ENCODE peak calls at places on chromosomes 6 and 20, in seven cellular contexts. M, L, X, K, B, W and A are unnamed samples.

GRCh38 chr6:20403766-20404640 is 2.3 kb downstream of the E2F3 start:
- DNase-seq in M (no peak), L (peak), X (peak), K (no peak), B (peak), W (peak), A (peak)

GRCh38 chr6:37822851-37823682 is 3.5 kb downstream of the ZFAND3 start:
- DNase-seq in M (peak), L (no peak), X (peak), K (no peak), B (no peak), W (no peak), A (peak)

GRCh38 chr20:1810926-1811620 is 84.1 kb upstream of the SIRPA start:
- DNase-seq in M (no peak), L (no peak), X (peak), K (no peak), B (no peak), W (no peak), A (no peak)

GRCh38 chr6:113873043-113873667 is 16.0 kb downstream of the MARCKS start:
- DNase-seq in M (peak), L (no peak), X (no peak), K (no peak), B (peak), W (no peak), A (no peak)

GRCh38 chr6:63597142-63598000 is 25.1 kb downstream of the LOC128125822 start:
- DNase-seq in M (no peak), L (no peak), X (peak), K (no peak), B (no peak), W (no peak), A (no peak)

GRCh38 chr20:18019068-18019467 is 38.6 kb downstream of the OVOL2 start:
- DNase-seq in M (no peak), L (peak), X (no peak), K (no peak), B (no peak), W (no peak), A (no peak)

GRCh38 chr6:99424022-99424421 is 1.1 kb downstream of the PNISR start:
- DNase-seq in M (no peak), L (no peak), X (no peak), K (no peak), B (no peak), W (no peak), A (no peak)

GRCh38 chr6:130575971-130576370 is 210.2 kb downstream of the TMEM200A start:
- DNase-seq in M (no peak), L (no peak), X (no peak), K (no peak), B (no peak), W (no peak), A (no peak)

GRCh38 chr6:132020138-132020551 is 69.0 kb upstream of the CCN2 start:
- DNase-seq in M (peak), L (no peak), X (peak), K (no peak), B (no peak), W (no peak), A (no peak)

GRCh38 chr20:53575481-53576194 is 18.0 kb downstream of the ZNF217 start:
- DNase-seq in M (no peak), L (no peak), X (no peak), K (no peak), B (no peak), W (no peak), A (no peak)

GRCh38 chr6:81859884-81860283 is 107.4 kb upstream of the TENT5A start:
- DNase-seq in M (peak), L (no peak), X (peak), K (no peak), B (no peak), W (no peak), A (no peak)

GRCh38 chr6:89257781-89258180 is 40.6 kb upstream of the GABRR1 start:
- DNase-seq in M (no peak), L (no peak), X (no peak), K (no peak), B (no peak), W (no peak), A (no peak)

GRCh38 chr6:43722920-43723565 is 35.5 kb upstream of the MRPS18A start:
- DNase-seq in M (no peak), L (no peak), X (no peak), K (no peak), B (no peak), W (no peak), A (no peak)

GRCh38 chr6:34223381-34223963 is 13.2 kb upstream of the HMGA1 start:
- DNase-seq in M (peak), L (no peak), X (no peak), K (no peak), B (peak), W (no peak), A (no peak)

GRCh38 chr6:71209206-71209605 is 79.4 kb upstream of the OGFRL1 start:
- DNase-seq in M (no peak), L (no peak), X (no peak), K (no peak), B (no peak), W (no peak), A (no peak)

GRCh38 chr20:3614509-3614908 is 48.7 kb downstream of the GFRA4 start:
- DNase-seq in M (no peak), L (no peak), X (no peak), K (no peak), B (no peak), W (no peak), A (no peak)

GRCh38 chr6:26232306-26232949 is 132.6 kb upstream of the BTN3A2 start:
- DNase-seq in M (no peak), L (no peak), X (no peak), K (no peak), B (no peak), W (no peak), A (no peak)

GRCh38 chr6:15626878-15627683 is 35.7 kb downstream of the DTNBP1 start:
- DNase-seq in M (no peak), L (no peak), X (peak), K (no peak), B (no peak), W (no peak), A (no peak)

GRCh38 chr20:16761305-16761829 is 13.2 kb downstream of the OTOR start:
- DNase-seq in M (no peak), L (peak), X (peak), K (peak), B (peak), W (peak), A (peak)

GRCh38 chr6:150201791-150202329 is 59.0 kb downstream of the PPP1R14C start:
- DNase-seq in M (no peak), L (no peak), X (no peak), K (peak), B (no peak), W (no peak), A (no peak)

GRCh38 chr6:149060985-149061760 is 256.3 kb upstream of the TAB2 start:
- DNase-seq in M (no peak), L (peak), X (peak), K (no peak), B (no peak), W (peak), A (no peak)

GRCh38 chr6:144478487-144478886 is 193.4 kb downstream of the UTRN start:
- DNase-seq in M (peak), L (no peak), X (no peak), K (no peak), B (no peak), W (no peak), A (no peak)

GRCh38 chr6:63509652-63510352 is 62.5 kb upstream of the LOC128125822 start:
- DNase-seq in M (peak), L (peak), X (peak), K (no peak), B (no peak), W (no peak), A (no peak)

GRCh38 chr6:105595829-105596228 is 192.9 kb upstream of the PREP start:
- DNase-seq in M (no peak), L (no peak), X (no peak), K (no peak), B (no peak), W (no peak), A (no peak)

GRCh38 chr6:151629791-151630190 is 136.0 kb downstream of the CCDC170 start:
- DNase-seq in M (no peak), L (no peak), X (no peak), K (no peak), B (no peak), W (no peak), A (no peak)

GRCh38 chr6:127342296-127342945 is 988 bp downstream of the ECHDC1 start:
- DNase-seq in M (no peak), L (peak), X (peak), K (peak), B (no peak), W (no peak), A (no peak)